ENCODE peak calls at places on chromosomes 16 and 17, in four cellular contexts. A is Karpas-422, R is SK-N-SH, U is neural progenitor cell. X is an unnamed sample.

GRCh38 chr16:80803341-80804060 is 897 bp downstream of the CDYL2 start:
- DNase-seq in A (no peak), R (peak), U (peak), X (no peak)

GRCh38 chr17:81510524-81510797 is 2.1 kb downstream of the ACTG1 start:
- DNase-seq in U (no peak), A (no peak), R (no peak), X (no peak)

GRCh38 chr17:40775945-40776344 is 3.9 kb upstream of the KRT26 start:
- DNase-seq in A (no peak), U (no peak), R (no peak), X (no peak)

GRCh38 chr16:83574388-83574787 is 233.4 kb upstream of the HSBP1 start:
- DNase-seq in U (no peak), R (no peak), A (no peak), X (peak)

GRCh38 chr17:33038740-33039139 is 47.1 kb downstream of the SPACA3 start:
- DNase-seq in A (peak), U (peak), R (peak), X (peak)

GRCh38 chr16:12083625-12084024 is 107.1 kb downstream of the SNX29 start:
- DNase-seq in U (no peak), A (no peak), R (no peak), X (no peak)

GRCh38 chr17:21370430-21370829 is 5.7 kb upstream of the KCNJ12 start:
- DNase-seq in U (peak), A (peak), R (no peak), X (no peak)

GRCh38 chr17:81549031-81549557 is 3.1 kb downstream of the FAAP100 start:
- DNase-seq in A (no peak), R (no peak), U (no peak), X (no peak)

GRCh38 chr16:4433914-4434787 is 8.5 kb downstream of the DNAJA3 start:
- DNase-seq in U (no peak), A (no peak), R (no peak), X (no peak)

GRCh38 chr17:28369684-28370034 is 448 bp downstream of the VTN start:
- DNase-seq in A (peak), R (no peak), U (no peak), X (no peak)

GRCh38 chr17:71472809-71473789 is 647.7 kb upstream of the SOX9 start:
- DNase-seq in A (peak), R (peak), U (peak), X (peak)

GRCh38 chr17:37847811-37848331 is 76.3 kb upstream of the TBC1D3K start:
- DNase-seq in A (no peak), U (no peak), R (no peak), X (peak)

GRCh38 chr17:62899349-62899748 is 66.7 kb upstream of the TANC2 start:
- DNase-seq in U (no peak), R (no peak), A (peak), X (no peak)

GRCh38 chr16:22751104-22751667 is 62.8 kb upstream of the HS3ST2 start:
- DNase-seq in U (no peak), R (no peak), A (no peak), X (no peak)

GRCh38 chr17:61454932-61455753 is 2.9 kb downstream of the TBX4 start:
- DNase-seq in U (peak), A (no peak), R (no peak), X (no peak)

GRCh38 chr17:968812-969766 is 10.5 kb downstream of the NXN start:
- DNase-seq in U (no peak), R (peak), A (no peak), X (no peak)

GRCh38 chr16:31273676-31274075 is 13.9 kb downstream of the ITGAM start:
- DNase-seq in A (no peak), U (no peak), R (no peak), X (peak)

GRCh38 chr16:84022641-84023040 is 20.0 kb downstream of the SLC38A8 start:
- DNase-seq in U (no peak), A (no peak), R (no peak), X (no peak)

GRCh38 chr16:56369202-56369601 is 56.1 kb downstream of the AMFR start:
- DNase-seq in A (no peak), R (no peak), U (no peak), X (no peak)

GRCh38 chr17:49928826-49929475 is 40.0 kb upstream of the DLX4 start:
- DNase-seq in R (no peak), U (no peak), A (no peak), X (no peak)

GRCh38 chr17:75587718-75588545 is at the start of gene MYO15B:
- DNase-seq in A (no peak), R (no peak), U (peak), X (no peak)

GRCh38 chr16:31488630-31489564 is 6.0 kb downstream of the SLC5A2 start:
- DNase-seq in U (no peak), R (no peak), A (no peak), X (no peak)

GRCh38 chr16:19672378-19672777 is 45.6 kb downstream of the KNOP1 start:
- DNase-seq in R (no peak), U (no peak), A (no peak), X (no peak)

GRCh38 chr17:82126479-82127314 is 28.7 kb upstream of the FASN start:
- DNase-seq in U (no peak), R (peak), A (no peak), X (no peak)

GRCh38 chr17:56715613-56716357 is 117.9 kb downstream of the C17orf67 start:
- DNase-seq in R (peak), U (peak), A (peak), X (peak)

GRCh38 chr16:77974883-77975282 is 47.5 kb upstream of the CLEC3A start:
- DNase-seq in A (peak), U (peak), R (no peak), X (peak)

GRCh38 chr17:40086150-40087044 is 14.0 kb downstream of the NR1D1 start:
- DNase-seq in U (peak), A (peak), R (peak), X (no peak)

GRCh38 chr17:19299866-19300265 is 62.7 kb downstream of the B9D1 start:
- DNase-seq in U (no peak), A (no peak), R (no peak), X (no peak)

GRCh38 chr17:50075446-50076032 is 19.6 kb upstream of the PDK2 start:
- DNase-seq in U (no peak), A (no peak), R (no peak), X (no peak)

GRCh38 chr17:80361495-80362220 is 53.3 kb upstream of the ENDOV start:
- DNase-seq in A (no peak), U (peak), R (peak), X (no peak)

GRCh38 chr17:80834896-80835281 is 156.8 kb upstream of the CHMP6 start:
- DNase-seq in A (no peak), R (no peak), U (no peak), X (no peak)

GRCh38 chr17:15957608-15958307 is 12.8 kb downstream of the ADORA2B start:
- DNase-seq in U (no peak), R (no peak), A (no peak), X (no peak)

GRCh38 chr17:38465420-38466345 is 37.4 kb downstream of the ARHGAP23 start:
- DNase-seq in A (no peak), U (no peak), R (peak), X (peak)

GRCh38 chr16:2151188-2152091 is 3.0 kb downstream of the RAB26 start:
- DNase-seq in R (no peak), A (peak), U (no peak), X (no peak)

GRCh38 chr17:69282002-69282401 is 44.9 kb downstream of the ABCA5 start:
- DNase-seq in R (no peak), U (no peak), A (no peak), X (no peak)

GRCh38 chr16:3009568-3010390 is 2.9 kb upstream of the CLDN9 start:
- DNase-seq in U (peak), A (no peak), R (no peak), X (peak)

GRCh38 chr17:6546069-6546718 is 10.2 kb downstream of the PITPNM3 start:
- DNase-seq in U (no peak), A (no peak), R (no peak), X (peak)

GRCh38 chr16:3637371-3637923 is 17.0 kb upstream of the DNASE1 start:
- DNase-seq in U (no peak), A (peak), R (peak), X (no peak)

GRCh38 chr17:1005361-1005946 is 8.5 kb downstream of the TIMM22 start:
- DNase-seq in U (no peak), A (no peak), R (peak), X (no peak)

DNA sequence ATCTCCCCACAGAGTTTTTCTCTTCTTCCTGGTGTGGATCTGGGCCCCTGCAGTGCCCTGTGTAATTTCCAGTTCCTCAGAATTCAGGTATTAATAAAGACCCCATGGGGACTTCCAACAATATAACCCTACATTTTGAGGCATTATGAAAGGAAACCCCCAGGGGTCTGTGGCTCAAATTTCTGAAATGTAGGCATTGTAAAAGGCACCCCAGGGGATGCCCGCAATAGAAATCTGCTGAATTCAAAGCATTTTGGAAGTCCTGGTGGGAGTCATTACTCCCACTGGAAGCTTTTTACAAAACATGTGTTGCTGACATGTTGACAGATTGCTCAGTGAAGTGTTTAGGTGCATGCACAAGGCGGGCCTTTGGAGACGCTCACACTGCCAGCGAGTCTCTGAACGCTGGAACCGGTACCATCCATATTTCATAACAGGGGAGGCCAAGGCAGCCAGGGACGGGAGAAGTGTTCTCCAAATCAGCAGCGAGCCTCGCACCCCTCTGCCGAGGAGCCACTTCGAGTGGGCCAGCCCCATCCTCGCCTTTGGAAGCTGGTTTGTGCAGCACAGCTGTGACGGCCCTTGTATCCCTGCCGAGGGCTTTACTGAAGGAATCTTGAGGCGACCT is 153.9 kb downstream of the ZNF423 start:
- DNase-seq in U (peak), R (no peak), A (no peak), X (no peak)
- H3K9ac ChIP-seq in U (no peak), R (no peak), A (no peak), X (no peak)

GRCh38 chr17:45320931-45321461 is 4.2 kb upstream of the MAP3K14 start:
- DNase-seq in A (no peak), R (no peak), U (no peak), X (peak)
- H3K4me2 ChIP-seq in A (no peak), R (peak), U (no peak), X (peak)

DNA sequence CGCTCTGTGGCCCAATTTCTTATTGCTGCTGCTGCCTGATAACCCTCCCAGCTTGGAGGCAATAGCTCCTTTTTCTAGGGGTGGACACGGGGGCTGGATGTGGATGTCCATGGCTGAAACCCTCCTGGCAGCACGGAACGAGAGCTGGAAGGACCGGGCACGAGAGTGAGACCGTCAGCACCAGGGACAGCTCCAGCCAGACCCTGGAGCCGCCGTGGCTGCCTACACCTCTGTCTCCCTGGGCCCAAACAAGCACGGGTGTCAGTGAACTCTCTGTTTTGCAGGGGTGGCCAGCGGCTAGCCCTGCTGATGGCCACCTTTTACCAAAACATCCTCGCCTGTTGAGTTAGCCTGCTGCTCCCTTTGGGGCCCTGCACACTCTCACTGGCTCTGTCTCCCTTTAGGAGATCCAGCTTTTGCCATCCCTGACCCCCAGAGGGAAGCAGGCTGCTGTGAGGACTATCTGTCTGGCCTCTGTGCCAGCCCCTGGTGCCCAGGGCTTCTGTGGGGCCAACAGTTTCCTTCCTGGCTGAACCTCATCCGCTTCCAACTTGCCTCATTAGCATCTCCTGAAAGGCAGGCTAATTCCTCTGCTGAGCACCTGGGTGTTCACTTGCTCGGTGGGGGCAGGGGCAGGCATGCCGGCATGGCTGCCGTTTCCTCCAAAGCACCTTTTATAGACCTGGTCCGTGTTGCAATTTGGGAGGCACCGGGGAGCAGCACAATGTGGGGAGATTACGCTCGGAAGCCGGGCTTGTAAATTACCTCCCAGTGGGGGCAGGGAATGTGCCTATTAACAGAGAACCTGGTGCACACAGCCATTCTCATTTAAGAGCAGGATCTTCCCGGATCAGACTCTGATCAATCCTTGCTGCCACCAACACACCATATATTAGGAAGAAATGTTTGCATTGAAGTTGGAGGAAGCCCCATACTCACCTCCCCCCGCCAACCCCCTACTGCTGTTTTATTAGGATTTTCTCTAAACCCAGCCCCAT is 118.2 kb downstream of the ENGASE start:
- DNase-seq in R (no peak), A (peak), U (peak), X (peak)
- H2AFZ ChIP-seq in R (no peak), A (no peak), U (no peak), X (no peak)

GRCh38 chr16:67284699-67285646 is 5.6 kb downstream of the PLEKHG4 start:
- DNase-seq in A (peak), R (peak), U (peak), X (peak)
- H3K9ac ChIP-seq in A (no peak), R (no peak), U (no peak), X (no peak)

GRCh38 chr17:77330602-77331081 is 189.9 kb downstream of the SEC14L1 start:
- DNase-seq in U (no peak), R (no peak), A (no peak), X (no peak)

GRCh38 chr17:77329741-77330531 is 189.2 kb downstream of the SEC14L1 start:
- DNase-seq in U (no peak), A (no peak), R (no peak), X (no peak)

GRCh38 chr17:77332981-77333685 is 192.4 kb downstream of the SEC14L1 start:
- DNase-seq in A (no peak), R (no peak), U (no peak), X (peak)

GRCh38 chr17:77332034-77332971 is 191.5 kb downstream of the SEC14L1 start:
- DNase-seq in A (no peak), U (no peak), R (no peak), X (no peak)

GRCh38 chr17:77331161-77331864 is 190.5 kb downstream of the SEC14L1 start:
- DNase-seq in U (peak), R (peak), A (peak), X (peak)
- H3K4me2 ChIP-seq in U (peak), R (peak), A (peak), X (peak)

DNA sequence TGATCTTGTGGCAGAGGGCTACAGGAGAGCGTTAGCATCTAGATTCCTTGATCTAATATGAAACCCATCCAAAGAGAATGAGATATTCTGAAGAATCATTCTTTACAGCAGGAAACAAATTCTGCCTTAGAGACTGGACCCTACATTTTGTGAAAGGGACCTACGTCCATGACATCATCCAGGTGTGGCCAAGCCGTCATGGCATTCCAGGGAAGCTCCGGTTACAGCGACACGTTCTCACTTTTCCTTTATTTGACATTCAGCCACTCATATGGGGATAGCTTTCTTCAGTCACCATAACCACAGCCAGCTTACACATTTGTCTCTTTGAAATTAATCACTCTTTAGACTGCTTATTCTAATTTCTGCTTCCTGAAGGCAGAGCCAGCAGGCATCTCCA is 408.1 kb downstream of the XYLT1 start:
- DNase-seq in A (no peak), R (no peak), U (no peak), X (no peak)
- H2AFZ ChIP-seq in A (no peak), R (no peak), U (no peak), X (no peak)

X was measured in mammary epithelial cell.